ENCODE peak calls at places on chromosomes 12 and 14, in four cellular contexts. X is pancreas, N is SJCRH30, K is dorsolateral prefrontal cortex. H is an unnamed sample.

GRCh38 chr14:34462132-34462893 is at the start of gene SPTSSA:
- DNase-seq in X (peak; percentile 93), N (peak; percentile 93), K (peak; percentile 97), H (peak; percentile 27)

GRCh38 chr12:32535260-32535999 is 136.1 kb downstream of the FGD4 start:
- DNase-seq in X (peak; percentile 94), N (peak; percentile 86), K (peak; percentile 86), H (no peak)

GRCh38 chr12:8018666-8019581 is 13.6 kb upstream of the FOXJ2 start:
- DNase-seq in X (no peak), N (no peak), K (peak; percentile 56), H (no peak)

GRCh38 chr14:52951730-52952481 is 1.1 kb upstream of the FERMT2 start:
- DNase-seq in X (peak; percentile 35), N (peak; percentile 61), K (peak; percentile 61), H (no peak)

GRCh38 chr12:2152134-2152533 is 99.3 kb downstream of the CACNA1C start:
- DNase-seq in X (no peak), N (no peak), K (no peak), H (no peak)

GRCh38 chr12:101051901-101052550 is 158.0 kb downstream of the SLC5A8 start:
- DNase-seq in X (peak; percentile 25), N (peak; percentile 61), K (no peak), H (no peak)

GRCh38 chr12:68537571-68537970 is 73.1 kb upstream of the RAP1B start:
- DNase-seq in X (no peak), N (no peak), K (no peak), H (no peak)

GRCh38 chr14:69097974-69098373 is 54.9 kb downstream of the DCAF5 start:
- DNase-seq in X (no peak), N (no peak), K (no peak), H (no peak)

GRCh38 chr14:100884456-100884855 is 19.1 kb downstream of the RTL1 start:
- DNase-seq in X (no peak), N (no peak), K (no peak), H (no peak)

GRCh38 chr12:39230086-39230485 is 212.8 kb downstream of the KIF21A start:
- DNase-seq in X (no peak), N (no peak), K (no peak), H (peak; percentile 76)

GRCh38 chr14:24172871-24173281 is 996 bp downstream of the REC8 start:
- DNase-seq in X (no peak), N (no peak), K (no peak), H (no peak)

GRCh38 chr12:98606367-98606985 is 13.0 kb downstream of the SLC25A3 start:
- DNase-seq in X (no peak), N (no peak), K (no peak), H (no peak)

GRCh38 chr14:91892918-91893527 is 25.7 kb upstream of the TC2N start:
- DNase-seq in X (no peak), N (no peak), K (no peak), H (no peak)

GRCh38 chr14:49909016-49909415 is 16.1 kb downstream of the ARF6 start:
- DNase-seq in X (no peak), N (no peak), K (no peak), H (no peak)

GRCh38 chr12:114916124-114916523 is 232.1 kb upstream of the TBX3 start:
- DNase-seq in X (no peak), N (no peak), K (no peak), H (no peak)

GRCh38 chr12:22048351-22049041 is 2.5 kb downstream of the CMAS start:
- DNase-seq in X (no peak), N (no peak), K (no peak), H (no peak)

GRCh38 chr14:33782923-33783322 is 168.0 kb downstream of the EGLN3 start:
- DNase-seq in X (no peak), N (peak; percentile 19), K (no peak), H (no peak)

GRCh38 chr12:2737656-2738241 is 57.0 kb upstream of the FKBP4 start:
- DNase-seq in X (no peak), N (no peak), K (no peak), H (no peak)

GRCh38 chr12:42902001-42902400 is 312.5 kb upstream of the PRICKLE1 start:
- DNase-seq in X (no peak), N (no peak), K (no peak), H (no peak)

GRCh38 chr14:66359500-66359899 is 126.7 kb upstream of the CCDC196 start:
- DNase-seq in X (no peak), N (peak; percentile 14), K (no peak), H (no peak)

GRCh38 chr12:38490941-38491340 is 174.4 kb downstream of the ALG10B start:
- DNase-seq in X (no peak), N (no peak), K (no peak), H (no peak)

GRCh38 chr14:58638231-58639205 is 756 bp downstream of the DACT1 start:
- DNase-seq in X (peak; percentile 78), N (peak; percentile 27), K (peak; percentile 58), H (no peak)

GRCh38 chr14:96039633-96040311 is 610 bp downstream of the C14orf132 start:
- DNase-seq in X (peak; percentile 69), N (no peak), K (no peak), H (no peak)

GRCh38 chr12:6288235-6288634 is 22.2 kb upstream of the PLEKHG6 start:
- DNase-seq in X (no peak), N (no peak), K (no peak), H (peak; percentile 82)

GRCh38 chr12:108966378-108967151 is 54.3 kb downstream of the SVOP start:
- DNase-seq in X (no peak), N (no peak), K (no peak), H (no peak)

GRCh38 chr12:11754256-11754655 is 104.8 kb downstream of the ETV6 start:
- DNase-seq in X (no peak), N (no peak), K (no peak), H (no peak)

GRCh38 chr14:66087231-66087630 is 398.9 kb upstream of the CCDC196 start:
- DNase-seq in X (no peak), N (no peak), K (no peak), H (no peak)

GRCh38 chr12:54173906-54174471 is 14.8 kb downstream of the SMUG1 start:
- DNase-seq in X (no peak), N (no peak), K (no peak), H (no peak)

GRCh38 chr12:26633591-26634210 is 199.3 kb downstream of the ITPR2 start:
- DNase-seq in X (no peak), N (no peak), K (no peak), H (no peak)

GRCh38 chr14:70882771-70883492 is 24.3 kb upstream of the PCNX1 start:
- DNase-seq in X (no peak), N (no peak), K (no peak), H (no peak)

GRCh38 chr14:73829526-73830431 is 21.9 kb upstream of the PTGR2 start:
- DNase-seq in X (no peak), N (no peak), K (no peak), H (no peak)

GRCh38 chr12:101552277-101552676 is 42.5 kb upstream of the MYBPC1 start:
- DNase-seq in X (no peak), N (peak; percentile 87), K (no peak), H (no peak)

GRCh38 chr14:95519699-95520098 is 3.2 kb upstream of the SYNE3 start:
- DNase-seq in X (no peak), N (no peak), K (peak; percentile 71), H (no peak)

GRCh38 chr14:35814371-35815005 is 5.4 kb upstream of the RALGAPA1 start:
- DNase-seq in X (no peak), N (peak; percentile 75), K (no peak), H (no peak)

GRCh38 chr12:16221776-16222175 is 55.7 kb downstream of the SLC15A5 start:
- DNase-seq in X (no peak), N (no peak), K (no peak), H (no peak)

GRCh38 chr14:60724080-60724618 is at the start of gene SIX4:
- DNase-seq in X (peak; percentile 85), N (peak; percentile 89), K (peak; percentile 75), H (no peak)

GRCh38 chr12:99271071-99271470 is 376.5 kb upstream of the GARIN6 start:
- DNase-seq in X (no peak), N (no peak), K (no peak), H (peak; percentile 26)

DNA sequence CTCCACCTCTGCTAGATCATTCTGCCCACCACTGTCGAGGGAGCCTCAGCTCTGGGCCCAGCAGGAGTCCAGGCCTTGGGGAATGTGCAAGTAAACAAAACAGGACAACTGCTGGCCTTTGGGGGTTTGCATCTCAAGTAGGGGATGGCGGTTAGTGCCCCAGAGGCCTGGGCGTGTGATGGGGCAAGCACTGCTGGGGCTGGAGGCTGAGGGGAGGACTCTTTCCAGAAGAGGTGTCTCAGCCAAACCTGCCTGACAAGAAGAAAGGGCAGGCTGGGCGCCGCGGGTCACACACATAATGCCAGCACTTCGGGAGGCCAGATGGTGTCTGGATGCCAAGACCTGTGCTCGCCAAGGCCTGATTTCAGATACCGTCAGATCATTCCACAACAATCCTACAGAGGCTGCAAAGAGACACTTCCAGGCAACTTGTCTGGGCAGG is 8.6 kb upstream of the ALDH2 start:
- DNase-seq in X (peak; percentile 88), N (no peak), K (no peak), H (no peak)
- H3K27ac ChIP-seq in X (peak overlapping the region; percentile 6), N (no peak overlapping the region), K (peak overlapping the region; percentile 54), H (peak overlapping the region; percentile 51)

GRCh38 chr14:76699209-76699608 is 62.1 kb upstream of the VASH1 start:
- DNase-seq in X (no peak), N (no peak), K (no peak), H (no peak)

GRCh38 chr14:76701981-76702380 is 59.3 kb upstream of the VASH1 start:
- DNase-seq in X (no peak), N (no peak), K (no peak), H (no peak)

GRCh38 chr14:76699901-76700590 is 61.2 kb upstream of the VASH1 start:
- DNase-seq in X (no peak), N (no peak), K (no peak), H (no peak)

GRCh38 chr14:76698631-76699030 is 62.6 kb upstream of the VASH1 start:
- DNase-seq in X (no peak), N (no peak), K (no peak), H (no peak)

DNA sequence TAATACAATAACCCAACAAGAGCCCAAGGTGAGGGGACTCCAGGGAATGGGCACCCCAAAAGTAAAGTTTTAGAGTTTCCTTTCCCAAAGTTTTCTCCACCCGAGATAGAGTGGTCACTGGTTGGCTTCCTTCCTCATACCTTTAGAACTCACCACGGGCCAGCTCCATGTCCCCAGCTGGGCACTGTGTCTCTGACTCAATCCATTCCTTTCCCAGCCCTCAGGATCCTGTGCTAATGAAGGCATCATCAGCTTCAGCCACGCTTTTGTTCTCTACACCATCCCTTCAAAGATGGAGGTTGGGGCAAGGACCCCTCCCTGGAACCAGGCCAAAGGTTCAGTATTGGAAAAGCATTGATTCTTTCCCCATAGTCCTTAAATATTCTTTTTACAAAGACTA is 59.8 kb upstream of the VASH1 start:
- DNase-seq in X (no peak), N (no peak), K (no peak), H (no peak)
- H3K27ac ChIP-seq in X (no peak overlapping the region), N (no peak overlapping the region), K (no peak overlapping the region), H (no peak overlapping the region)

GRCh38 chr12:113271466-113271852 is 50.2 kb downstream of the TPCN1 start:
- DNase-seq in X (no peak), N (no peak), K (no peak), H (no peak)
- H3K27ac ChIP-seq in X (peak overlapping the region; percentile 61), N (peak overlapping the region; percentile 18), K (peak overlapping the region; percentile 74), H (peak overlapping the region; percentile 38)

DNA sequence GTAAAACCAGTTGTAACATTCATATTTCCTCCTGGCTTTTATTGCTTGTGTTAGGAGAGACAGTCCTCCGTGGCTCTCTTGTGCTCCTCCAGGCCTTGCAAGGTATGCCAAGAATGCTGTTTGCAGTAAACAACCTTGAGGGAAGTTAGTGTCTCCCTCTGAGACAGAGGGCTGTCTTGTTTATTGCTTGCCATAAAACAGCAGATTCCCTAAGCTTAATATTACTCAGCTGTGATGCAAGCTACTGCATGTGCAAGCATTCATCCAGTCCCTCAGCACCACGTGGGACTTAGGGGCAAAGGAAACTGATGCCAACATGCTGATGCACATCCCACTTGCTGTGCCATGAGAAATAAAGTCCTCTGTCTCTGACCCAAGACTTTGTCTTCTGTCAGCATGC is 6.6 kb downstream of the POMT2 start:
- DNase-seq in X (no peak), N (no peak), K (no peak), H (peak; percentile 98)
- H3K27ac ChIP-seq in X (no peak overlapping the region), N (no peak overlapping the region), K (peak overlapping the region; percentile 97), H (peak overlapping the region; percentile 60)